ENCODE peak calls at places on chromosomes 2 and 18, in four cellular contexts. One of them, this sample, is unnamed.
A peak's percentile ranks its signal among the peaks of the same experiment; 100 is the strongest.

GRCh38 chr2:48248251-48248933 is 281.6 kb upstream of the STON1 start:
- DNase-seq in IMR-90: peak; percentile 94
- DNase-seq in H9: peak; percentile 36
- DNase-seq in H1: no peak
- DNase-seq in this sample: peak; percentile 94

GRCh38 chr2:7377861-7378569 is 460.8 kb downstream of the RNF144A start:
- DNase-seq in IMR-90: no peak
- DNase-seq in H9: peak; percentile 33
- DNase-seq in H1: no peak
- DNase-seq in this sample: no peak

GRCh38 chr2:30666307-30666874 is 140.9 kb downstream of the CAPN13 start:
- DNase-seq in IMR-90: peak; percentile 99
- DNase-seq in H9: peak; percentile 21
- DNase-seq in H1: no peak
- DNase-seq in this sample: peak; percentile 99

GRCh38 chr2:226892729-226893128 is 56.9 kb downstream of the RHBDD1 start:
- DNase-seq in IMR-90: peak; percentile 20
- DNase-seq in H9: no peak
- DNase-seq in H1: no peak
- DNase-seq in this sample: no peak

GRCh38 chr2:83594261-83594660 is 864.8 kb downstream of the SUCLG1 start:
- DNase-seq in IMR-90: no peak
- DNase-seq in H9: no peak
- DNase-seq in H1: no peak
- DNase-seq in this sample: no peak

GRCh38 chr2:147030966-147031760 is 813.7 kb upstream of the ACVR2A start:
- DNase-seq in IMR-90: peak; percentile 54
- DNase-seq in H9: no peak
- DNase-seq in H1: no peak
- DNase-seq in this sample: peak; percentile 10

GRCh38 chr2:60948926-60949579 is 67.7 kb downstream of the REL start:
- DNase-seq in IMR-90: peak; percentile 35
- DNase-seq in H9: no peak
- DNase-seq in H1: no peak
- DNase-seq in this sample: no peak

GRCh38 chr2:59585657-59586056 is 967.8 kb downstream of the BCL11A start:
- DNase-seq in IMR-90: no peak
- DNase-seq in H9: no peak
- DNase-seq in H1: no peak
- DNase-seq in this sample: no peak

GRCh38 chr18:48621240-48621639 is 82.4 kb downstream of the CTIF start:
- DNase-seq in IMR-90: peak; percentile 93
- DNase-seq in H9: no peak
- DNase-seq in H1: no peak
- DNase-seq in this sample: peak; percentile 82

GRCh38 chr2:195818521-195818920 is 161.5 kb downstream of the SLC39A10 start:
- DNase-seq in IMR-90: peak; percentile 90
- DNase-seq in H9: no peak
- DNase-seq in H1: no peak
- DNase-seq in this sample: peak; percentile 48

GRCh38 chr2:185291035-185291647 is 447.5 kb upstream of the FSIP2 start:
- DNase-seq in IMR-90: peak; percentile 10
- DNase-seq in H9: peak; percentile 85
- DNase-seq in H1: peak; percentile 74
- DNase-seq in this sample: peak; percentile 76

GRCh38 chr2:101361519-101361918 is 25.8 kb downstream of the CREG2 start:
- DNase-seq in IMR-90: no peak
- DNase-seq in H9: no peak
- DNase-seq in H1: no peak
- DNase-seq in this sample: no peak

GRCh38 chr2:240429872-240430491 is 5.5 kb upstream of the GPC1 start:
- DNase-seq in IMR-90: no peak
- DNase-seq in H9: peak; percentile 39
- DNase-seq in H1: peak; percentile 30
- DNase-seq in this sample: no peak

GRCh38 chr2:227248876-227249275 is 76.2 kb upstream of the MFF start:
- DNase-seq in IMR-90: no peak
- DNase-seq in H9: no peak
- DNase-seq in H1: no peak
- DNase-seq in this sample: no peak

GRCh38 chr2:212958757-212959295 is 192.6 kb downstream of the IKZF2 start:
- DNase-seq in IMR-90: peak; percentile 45
- DNase-seq in H9: no peak
- DNase-seq in H1: no peak
- DNase-seq in this sample: peak; percentile 11

GRCh38 chr2:39513641-39514094 is 76.6 kb upstream of the MAP4K3 start:
- DNase-seq in IMR-90: peak; percentile 97
- DNase-seq in H9: peak; percentile 47
- DNase-seq in H1: no peak
- DNase-seq in this sample: peak; percentile 97

GRCh38 chr2:233819884-233820765 is 34.2 kb downstream of the HJURP start:
- DNase-seq in IMR-90: no peak
- DNase-seq in H9: peak; percentile 16
- DNase-seq in H1: no peak
- DNase-seq in this sample: no peak

GRCh38 chr2:171317492-171318125 is 116.2 kb downstream of the METTL8 start:
- DNase-seq in IMR-90: no peak
- DNase-seq in H9: no peak
- DNase-seq in H1: peak; percentile 43
- DNase-seq in this sample: peak; percentile 24

GRCh38 chr2:53787255-53787910 is 539 bp downstream of the ERLEC1 start:
- DNase-seq in IMR-90: peak; percentile 48
- DNase-seq in H9: no peak
- DNase-seq in H1: no peak
- DNase-seq in this sample: peak; percentile 78

GRCh38 chr2:64804651-64805050 is 150.9 kb upstream of the SERTAD2 start:
- DNase-seq in IMR-90: peak; percentile 41
- DNase-seq in H9: no peak
- DNase-seq in H1: no peak
- DNase-seq in this sample: peak; percentile 85

GRCh38 chr2:236038096-236038495 is 130.1 kb downstream of the GBX2 start:
- DNase-seq in IMR-90: no peak
- DNase-seq in H9: no peak
- DNase-seq in H1: no peak
- DNase-seq in this sample: no peak

GRCh38 chr2:84991404-84992151 is 20.6 kb downstream of the KCMF1 start:
- DNase-seq in IMR-90: peak; percentile 97
- DNase-seq in H9: no peak
- DNase-seq in H1: no peak
- DNase-seq in this sample: peak; percentile 96

GRCh38 chr2:8202139-8202538 is 479.7 kb upstream of the ID2 start:
- DNase-seq in IMR-90: no peak
- DNase-seq in H9: no peak
- DNase-seq in H1: no peak
- DNase-seq in this sample: no peak

GRCh38 chr2:163345795-163346573 is 389.8 kb downstream of the FIGN start:
- DNase-seq in IMR-90: peak; percentile 50
- DNase-seq in H9: no peak
- DNase-seq in H1: no peak
- DNase-seq in this sample: peak; percentile 72

GRCh38 chr2:135913726-135914365 is 37.6 kb upstream of the MCM6 start:
- DNase-seq in IMR-90: peak; percentile 47
- DNase-seq in H9: no peak
- DNase-seq in H1: no peak
- DNase-seq in this sample: peak; percentile 56

GRCh38 chr18:26386002-26386401 is 159.8 kb downstream of the TAF4B start:
- DNase-seq in IMR-90: peak; percentile 46
- DNase-seq in H9: no peak
- DNase-seq in H1: no peak
- DNase-seq in this sample: peak; percentile 36

GRCh38 chr2:118645891-118646290 is 201.6 kb downstream of the EN1 start:
- DNase-seq in IMR-90: no peak
- DNase-seq in H9: no peak
- DNase-seq in H1: no peak
- DNase-seq in this sample: no peak

GRCh38 chr2:129934044-129934822 is 45.2 kb upstream of the RAB6C start:
- DNase-seq in IMR-90: no peak
- DNase-seq in H9: peak; percentile 40
- DNase-seq in H1: peak; percentile 62
- DNase-seq in this sample: no peak

GRCh38 chr2:88764850-88765153 is 73.3 kb downstream of the RPIA start:
- DNase-seq in IMR-90: no peak
- DNase-seq in H9: peak; percentile 44
- DNase-seq in H1: peak; percentile 62
- DNase-seq in this sample: no peak

GRCh38 chr2:235644191-235644590 is 150.3 kb downstream of the AGAP1 start:
- DNase-seq in IMR-90: no peak
- DNase-seq in H9: no peak
- DNase-seq in H1: no peak
- DNase-seq in this sample: peak; percentile 80

GRCh38 chr18:8107426-8107825 is 501.8 kb upstream of the RAB12 start:
- DNase-seq in IMR-90: no peak
- DNase-seq in H9: no peak
- DNase-seq in H1: no peak
- DNase-seq in this sample: no peak
- H3K18ac ChIP-seq in IMR-90: no peak overlapping the region
- H3K18ac ChIP-seq in H9: no peak overlapping the region
- H3K18ac ChIP-seq in H1: no peak overlapping the region
- H3K18ac ChIP-seq in this sample: no peak overlapping the region

GRCh38 chr2:52594036-52594435 is 1173.6 kb upstream of the CHAC2 start:
- DNase-seq in IMR-90: peak; percentile 3
- DNase-seq in H9: no peak
- DNase-seq in H1: no peak
- DNase-seq in this sample: no peak
- H2AFZ ChIP-seq in IMR-90: no peak overlapping the region
- H2AFZ ChIP-seq in H9: no peak overlapping the region
- H2AFZ ChIP-seq in H1: peak overlapping the region; percentile 90
- H2AFZ ChIP-seq in this sample: no peak overlapping the region

GRCh38 chr2:219496781-219497494 is 1.8 kb upstream of the GMPPA start:
- DNase-seq in IMR-90: no peak
- DNase-seq in H9: no peak
- DNase-seq in H1: no peak
- DNase-seq in this sample: peak; percentile 21
- H3K9ac ChIP-seq in IMR-90: no peak overlapping the region
- H3K9ac ChIP-seq in H9: no peak overlapping the region
- H3K9ac ChIP-seq in H1: no peak overlapping the region
- H3K9ac ChIP-seq in this sample: peak overlapping the region; percentile 96

DNA sequence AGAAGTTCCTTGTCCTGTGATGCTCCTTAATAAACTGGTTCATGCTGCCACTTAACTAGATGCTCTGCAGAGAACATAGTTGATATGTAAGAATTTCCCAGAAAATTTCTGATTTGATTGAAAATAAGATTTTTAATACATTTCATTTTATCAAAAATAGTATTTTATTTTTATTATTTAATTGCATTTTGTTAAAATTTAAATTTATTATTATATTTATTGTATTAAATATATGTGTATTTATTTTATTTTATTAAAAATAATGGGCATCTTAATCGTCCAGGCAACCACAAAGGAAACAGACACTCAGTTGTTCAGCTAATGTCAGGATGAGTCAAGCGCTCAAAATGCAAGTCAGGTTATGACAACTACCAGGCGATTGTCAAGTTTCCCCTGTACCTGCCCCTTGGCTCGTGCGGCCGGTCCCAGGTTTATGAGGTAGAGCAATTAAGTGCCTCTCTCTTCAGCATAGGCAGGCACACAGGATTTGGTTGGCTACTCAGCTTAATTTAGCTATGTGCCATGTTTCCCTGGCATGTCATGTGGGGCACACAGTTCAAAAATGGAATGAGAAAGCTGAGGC is 361.2 kb downstream of the RND3 start:
- DNase-seq in IMR-90: peak; percentile 43
- DNase-seq in H9: no peak
- DNase-seq in H1: no peak
- DNase-seq in this sample: peak; percentile 58
- H3K18ac ChIP-seq in IMR-90: peak overlapping the region; percentile 73
- H3K18ac ChIP-seq in H9: no peak overlapping the region
- H3K18ac ChIP-seq in H1: no peak overlapping the region
- H3K18ac ChIP-seq in this sample: no peak overlapping the region

GRCh38 chr18:3919396-3920061 is 469.6 kb downstream of the TGIF1 start:
- DNase-seq in IMR-90: no peak
- DNase-seq in H9: no peak
- DNase-seq in H1: no peak
- DNase-seq in this sample: no peak

GRCh38 chr18:3923750-3924149 is 473.8 kb downstream of the TGIF1 start:
- DNase-seq in IMR-90: peak; percentile 93
- DNase-seq in H9: no peak
- DNase-seq in H1: no peak
- DNase-seq in this sample: peak; percentile 8

GRCh38 chr18:3924455-3924854 is 474.5 kb downstream of the TGIF1 start:
- DNase-seq in IMR-90: no peak
- DNase-seq in H9: no peak
- DNase-seq in H1: no peak
- DNase-seq in this sample: no peak

GRCh38 chr18:3920832-3921231 is 470.9 kb downstream of the TGIF1 start:
- DNase-seq in IMR-90: peak; percentile 60
- DNase-seq in H9: no peak
- DNase-seq in H1: no peak
- DNase-seq in this sample: no peak

GRCh38 chr18:3921826-3922225 is 471.9 kb downstream of the TGIF1 start:
- DNase-seq in IMR-90: no peak
- DNase-seq in H9: no peak
- DNase-seq in H1: no peak
- DNase-seq in this sample: no peak
- H2AFZ ChIP-seq in IMR-90: no peak overlapping the region
- H2AFZ ChIP-seq in H9: no peak overlapping the region
- H2AFZ ChIP-seq in H1: no peak overlapping the region
- H2AFZ ChIP-seq in this sample: no peak overlapping the region

GRCh38 chr2:45280801-45281200 is 271.5 kb upstream of the SIX2 start:
- DNase-seq in IMR-90: no peak
- DNase-seq in H9: no peak
- DNase-seq in H1: no peak
- DNase-seq in this sample: no peak
- H3K9ac ChIP-seq in IMR-90: no peak overlapping the region
- H3K9ac ChIP-seq in H9: no peak overlapping the region
- H3K9ac ChIP-seq in H1: no peak overlapping the region
- H3K9ac ChIP-seq in this sample: no peak overlapping the region

GRCh38 chr18:37421349-37422080 is 144.1 kb downstream of the CELF4 start:
- DNase-seq in IMR-90: no peak
- DNase-seq in H9: no peak
- DNase-seq in H1: no peak
- DNase-seq in this sample: peak; percentile 42
- H3K18ac ChIP-seq in IMR-90: no peak overlapping the region
- H3K18ac ChIP-seq in H9: no peak overlapping the region
- H3K18ac ChIP-seq in H1: no peak overlapping the region
- H3K18ac ChIP-seq in this sample: no peak overlapping the region

GRCh38 chr2:222714361-222715256 is 43.2 kb downstream of the MOGAT1 start:
- DNase-seq in IMR-90: no peak
- DNase-seq in H9: no peak
- DNase-seq in H1: no peak
- DNase-seq in this sample: peak; percentile 19
- H2AFZ ChIP-seq in IMR-90: no peak overlapping the region
- H2AFZ ChIP-seq in H9: no peak overlapping the region
- H2AFZ ChIP-seq in H1: no peak overlapping the region
- H2AFZ ChIP-seq in this sample: no peak overlapping the region

GRCh38 chr18:79961527-79962291 is 2.7 kb upstream of the HSBP1L1 start:
- DNase-seq in IMR-90: no peak
- DNase-seq in H9: no peak
- DNase-seq in H1: no peak
- DNase-seq in this sample: no peak

GRCh38 chr18:79962311-79962710 is 2.1 kb upstream of the HSBP1L1 start:
- DNase-seq in IMR-90: peak; percentile 61
- DNase-seq in H9: no peak
- DNase-seq in H1: no peak
- DNase-seq in this sample: no peak

GRCh38 chr18:79963658-79964329 is 649 bp upstream of the HSBP1L1 start:
- DNase-seq in IMR-90: no peak
- DNase-seq in H9: no peak
- DNase-seq in H1: no peak
- DNase-seq in this sample: no peak

GRCh38 chr18:79964330-79965118 is at the start of gene HSBP1L1:
- DNase-seq in IMR-90: no peak
- DNase-seq in H9: peak; percentile 75
- DNase-seq in H1: peak; percentile 84
- DNase-seq in this sample: peak; percentile 52

GRCh38 chr18:79962835-79963657 is 1.4 kb upstream of the HSBP1L1 start:
- DNase-seq in IMR-90: no peak
- DNase-seq in H9: no peak
- DNase-seq in H1: no peak
- DNase-seq in this sample: no peak
- H3K9ac ChIP-seq in IMR-90: no peak overlapping the region
- H3K9ac ChIP-seq in H9: no peak overlapping the region
- H3K9ac ChIP-seq in H1: no peak overlapping the region
- H3K9ac ChIP-seq in this sample: no peak overlapping the region